ENCODE peak calls at places on chromosomes 2 and 18, in four cellular contexts. B is SK-N-SH, U is K562, A is H1. E is an unnamed sample.

GRCh38 chr2:216698895-216699294 is 3.5 kb upstream of the IGFBP5 start:
- DNase-seq in A (no peak), U (peak), B (peak), E (no peak)

GRCh38 chr2:170276926-170277571 is 99.1 kb downstream of the MYO3B start:
- DNase-seq in U (no peak), A (no peak), B (no peak), E (no peak)

GRCh38 chr2:120454993-120455789 is 109.3 kb downstream of the INHBB start:
- DNase-seq in A (no peak), U (no peak), B (no peak), E (no peak)

GRCh38 chr2:134351899-134352298 is 98.0 kb downstream of the MGAT5 start:
- DNase-seq in A (no peak), U (no peak), B (no peak), E (no peak)

GRCh38 chr2:73112913-73113633 is at the start of gene RAB11FIP5:
- DNase-seq in U (peak), A (no peak), B (peak), E (no peak)

GRCh38 chr18:36446059-36446458 is 148.5 kb downstream of the FHOD3 start:
- DNase-seq in B (peak), A (no peak), U (no peak), E (no peak)

GRCh38 chr2:176173679-176174381 is 14.6 kb upstream of the HOXD1 start:
- DNase-seq in U (no peak), B (no peak), A (no peak), E (no peak)

GRCh38 chr2:230326453-230327417 is at the start of gene SP140L:
- DNase-seq in B (no peak), A (no peak), U (peak), E (peak)

GRCh38 chr18:902179-902718 is 2.4 kb upstream of the ADCYAP1 start:
- DNase-seq in A (no peak), U (no peak), B (no peak), E (no peak)

GRCh38 chr2:174023591-174024523 is 58.7 kb upstream of the SP3 start:
- DNase-seq in B (peak), U (no peak), A (no peak), E (no peak)

GRCh38 chr2:17538844-17539554 is 1.5 kb upstream of the VSNL1 start:
- DNase-seq in B (peak), U (peak), A (no peak), E (no peak)

GRCh38 chr18:66993492-66993891 is 389.6 kb upstream of the CDH19 start:
- DNase-seq in A (no peak), B (no peak), U (no peak), E (no peak)

GRCh38 chr18:6666286-6666685 is 63.2 kb upstream of the ARHGAP28 start:
- DNase-seq in B (peak), U (no peak), A (no peak), E (no peak)

GRCh38 chr2:121810959-121811853 is 55.8 kb downstream of the TSN start:
- DNase-seq in B (peak), A (no peak), U (peak), E (no peak)

GRCh38 chr2:195238366-195238765 is 418.7 kb upstream of the SLC39A10 start:
- DNase-seq in U (no peak), A (no peak), B (no peak), E (no peak)

GRCh38 chr18:10131783-10132381 is 218.1 kb downstream of the VAPA start:
- DNase-seq in U (no peak), B (peak), A (no peak), E (no peak)

GRCh38 chr2:1854747-1855146 is 110.4 kb upstream of the PXDN start:
- DNase-seq in B (peak), A (peak), U (peak), E (no peak)

GRCh38 chr2:100747551-100747950 is 72.4 kb upstream of the NPAS2 start:
- DNase-seq in A (no peak), U (no peak), B (no peak), E (no peak)

GRCh38 chr2:69789129-69789528 is 40.3 kb upstream of the GMCL1 start:
- DNase-seq in A (peak), U (no peak), B (no peak), E (no peak)

GRCh38 chr2:47506024-47506423 is 103.1 kb downstream of the MSH2 start:
- DNase-seq in U (no peak), A (no peak), B (no peak), E (no peak)

GRCh38 chr2:85888745-85889647 is at the start of gene ST3GAL5:
- DNase-seq in U (peak), B (peak), A (peak), E (peak)

GRCh38 chr18:77207540-77207939 is 42.1 kb upstream of the GALR1 start:
- DNase-seq in A (no peak), U (no peak), B (peak), E (no peak)

DNA sequence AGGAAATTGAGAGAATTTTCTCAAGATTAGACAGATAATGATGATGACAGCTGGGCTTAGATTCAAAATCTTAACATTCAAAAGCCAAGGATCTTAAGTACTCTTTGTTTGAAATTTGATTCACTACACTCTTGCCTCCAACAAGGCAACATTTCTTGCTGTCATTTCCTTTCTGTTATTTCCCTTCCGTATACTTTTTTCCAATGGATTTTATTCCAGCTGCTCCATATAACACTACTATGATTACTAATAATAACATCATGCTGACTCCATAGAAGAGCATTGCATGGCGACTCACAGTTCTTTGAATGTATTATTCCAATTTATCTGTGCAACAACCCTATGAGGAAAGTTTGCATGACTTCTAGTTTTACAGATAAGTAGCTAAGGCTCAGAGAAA is 33.9 kb upstream of the CCDC102B start:
- DNase-seq in A (no peak), U (no peak), B (no peak), E (no peak)
- TF ChIP-seq NRF1 in A (no peak), U (no peak), B (no peak), E (no peak)

DNA sequence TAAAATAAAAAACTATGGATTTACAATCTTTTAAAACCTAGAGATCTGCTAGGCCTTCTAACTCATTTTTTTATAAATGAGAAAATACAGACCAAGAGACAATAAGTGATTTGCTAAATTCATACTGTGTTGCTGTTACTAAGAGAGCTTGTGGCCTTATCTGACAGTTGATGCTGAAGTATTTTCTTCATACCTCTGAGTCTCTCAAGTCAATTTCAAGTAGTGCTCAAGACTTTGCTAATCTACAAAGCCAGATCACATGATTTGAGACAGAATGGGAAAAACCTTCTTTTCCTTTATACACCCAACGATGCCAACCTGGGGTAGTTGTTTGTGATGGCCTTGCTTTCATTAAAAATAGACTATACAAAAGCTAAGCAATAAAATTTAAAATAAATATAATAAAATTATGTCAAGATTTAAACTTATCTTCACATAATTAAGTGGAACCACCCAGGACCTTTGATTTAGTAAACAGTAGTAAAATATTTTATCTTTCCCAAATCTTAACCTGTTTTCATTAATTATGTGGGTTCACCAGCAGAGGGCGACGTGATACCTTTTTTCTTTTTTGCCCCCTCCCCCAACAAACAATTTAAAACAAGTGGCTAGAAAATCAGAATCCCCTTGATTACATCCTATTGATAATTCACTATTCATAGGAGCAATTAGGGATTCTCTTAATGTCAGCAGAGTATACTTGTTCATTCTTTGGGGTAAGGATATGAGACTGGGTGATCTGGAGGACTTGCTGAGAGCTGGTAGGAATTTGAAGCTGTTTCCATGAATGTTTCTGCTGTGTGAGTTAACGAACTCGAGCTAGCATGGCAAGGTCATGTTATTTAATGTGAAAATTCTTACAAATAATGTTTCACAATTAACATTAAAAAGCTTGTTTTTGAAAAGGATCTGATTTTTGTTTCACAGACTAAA is 49.6 kb upstream of the SLC5A7 start:
- DNase-seq in U (peak), B (peak), A (no peak), E (no peak)
- TF ChIP-seq NRF1 in U (no peak), B (no peak), A (no peak), E (no peak)

DNA sequence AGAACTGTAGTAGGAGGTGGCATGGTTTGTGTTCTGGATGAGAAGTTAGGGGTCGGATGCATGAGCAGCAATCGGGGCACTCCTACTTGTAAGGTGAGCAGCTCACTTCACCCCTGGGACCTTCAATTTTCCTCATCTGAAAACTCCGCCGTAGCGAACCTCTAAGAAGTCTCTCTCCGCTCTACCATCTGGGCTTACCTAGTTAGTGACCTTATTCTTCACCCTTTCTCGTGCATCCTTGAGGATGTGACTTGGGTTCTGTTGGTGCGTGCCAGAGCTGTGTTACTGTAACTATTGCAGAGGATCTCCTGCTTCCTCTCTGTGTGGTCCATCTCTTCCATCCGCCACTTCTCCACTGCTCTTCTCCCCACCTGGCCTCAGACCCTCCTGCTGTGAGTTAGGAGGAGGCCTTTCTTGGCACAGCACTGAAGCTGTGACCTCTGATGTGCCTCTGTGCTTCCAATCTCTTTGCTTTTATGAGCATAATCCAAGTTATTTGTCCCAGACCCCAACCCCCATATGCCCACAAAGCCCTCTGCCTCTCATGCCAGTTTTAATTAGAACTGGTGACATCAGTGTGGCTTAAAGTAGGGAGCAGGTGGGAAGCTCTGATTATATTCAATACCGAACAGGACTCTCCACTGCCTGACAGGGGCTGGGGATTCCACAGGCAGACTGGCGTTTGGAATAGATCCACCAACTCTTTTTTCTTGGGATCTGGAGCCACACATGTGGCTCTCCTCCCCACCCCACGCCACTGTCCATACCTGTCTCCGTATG is 178.4 kb downstream of the BCL2 start:
- DNase-seq in B (no peak), U (no peak), A (no peak), E (no peak)
- TF ChIP-seq NRF1 in B (no peak), U (no peak), A (no peak), E (no peak)

GRCh38 chr2:16058747-16059358 is 118.5 kb downstream of the MYCN start:
- DNase-seq in A (no peak), B (no peak), U (no peak), E (no peak)

GRCh38 chr2:16053437-16054257 is 113.3 kb downstream of the MYCN start:
- DNase-seq in B (no peak), U (no peak), A (no peak), E (no peak)

GRCh38 chr2:16057661-16058060 is 117.3 kb downstream of the MYCN start:
- DNase-seq in U (no peak), B (no peak), A (no peak), E (no peak)

GRCh38 chr2:16058256-16058655 is 117.9 kb downstream of the MYCN start:
- DNase-seq in A (no peak), U (no peak), B (no peak), E (no peak)

DNA sequence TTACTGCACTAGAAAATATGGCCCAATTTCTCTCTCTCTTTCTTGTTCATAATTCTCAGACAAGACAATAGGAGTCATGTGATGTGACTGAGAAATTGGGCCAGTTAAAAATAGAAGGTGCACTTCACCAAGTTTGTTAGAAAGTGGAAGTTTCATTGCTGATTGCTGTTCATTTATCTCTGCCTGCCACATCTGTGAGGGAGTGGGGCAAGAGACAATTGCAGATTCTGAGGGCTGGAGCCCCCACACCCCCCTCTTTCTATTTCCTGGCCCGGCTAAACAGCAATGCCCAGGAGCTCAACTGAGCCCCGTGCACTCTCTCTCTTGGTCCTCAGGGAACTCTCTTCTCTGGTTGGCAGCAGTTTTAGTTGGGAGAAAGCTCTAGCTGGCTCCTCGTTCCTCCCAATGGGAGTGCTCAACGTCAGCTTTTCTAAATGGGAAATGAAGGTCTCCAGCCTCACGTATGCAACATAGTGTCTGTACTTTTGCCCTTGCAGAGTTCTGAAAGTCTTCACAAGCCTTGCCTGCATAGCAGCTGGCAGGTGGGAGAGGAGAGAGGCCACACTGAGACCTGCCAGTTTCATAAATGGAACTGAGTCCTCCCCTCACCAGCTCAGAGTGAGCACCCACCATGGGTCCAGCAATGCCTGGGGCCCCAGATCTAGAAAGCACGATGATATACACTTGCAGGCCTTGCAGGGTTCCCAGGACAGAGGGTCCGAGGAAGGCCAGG is 115.7 kb downstream of the MYCN start:
- DNase-seq in B (no peak), A (no peak), U (no peak), E (peak)
- TF ChIP-seq NRF1 in B (no peak), A (no peak), U (no peak), E (no peak)

DNA sequence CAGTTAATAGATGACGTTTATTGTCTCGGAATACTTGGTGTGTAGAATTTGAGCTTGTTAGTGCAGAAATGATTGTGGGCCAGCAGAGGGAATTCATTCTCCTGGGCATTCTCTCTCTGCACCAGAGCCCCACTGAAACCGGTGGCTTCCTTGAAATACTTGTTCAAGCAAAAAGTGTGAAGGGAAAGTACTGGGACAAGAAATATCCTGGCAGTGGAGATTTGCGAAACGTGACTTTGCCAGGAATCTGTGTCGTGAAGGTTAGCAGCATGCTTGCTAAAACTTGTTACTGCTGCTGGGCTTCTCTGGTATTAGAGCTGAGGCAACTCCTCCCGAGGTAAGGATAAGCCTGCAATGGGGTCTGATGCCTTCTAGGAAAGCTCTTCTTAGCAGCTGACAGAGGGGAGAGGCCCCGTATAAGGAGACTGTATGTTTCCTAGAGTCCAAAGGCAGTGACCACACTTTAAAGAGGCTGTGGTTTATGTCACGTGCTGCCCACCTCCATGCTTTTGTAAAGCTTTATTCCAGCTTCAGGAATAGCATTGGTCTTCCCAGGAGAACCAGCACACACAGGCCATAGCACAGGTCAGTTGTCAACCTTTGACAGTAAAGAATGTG is 2.1 kb downstream of the ITGA6 start:
- DNase-seq in A (no peak), U (no peak), B (no peak), E (no peak)
- TF ChIP-seq NRF1 in A (no peak), U (no peak), B (no peak), E (no peak)

GRCh38 chr2:240564191-240564570 is 4.0 kb downstream of the DUSP28 start:
- DNase-seq in U (no peak), A (no peak), B (no peak), E (no peak)
- TF ChIP-seq NRF1 in U (no peak), A (no peak), B (no peak), E (no peak)

GRCh38 chr2:83837823-83838222 is 621.3 kb downstream of the SUCLG1 start:
- DNase-seq in A (no peak), U (no peak), B (no peak), E (no peak)

GRCh38 chr2:83844490-83844889 is 614.6 kb downstream of the SUCLG1 start:
- DNase-seq in B (no peak), A (no peak), U (no peak), E (no peak)

DNA sequence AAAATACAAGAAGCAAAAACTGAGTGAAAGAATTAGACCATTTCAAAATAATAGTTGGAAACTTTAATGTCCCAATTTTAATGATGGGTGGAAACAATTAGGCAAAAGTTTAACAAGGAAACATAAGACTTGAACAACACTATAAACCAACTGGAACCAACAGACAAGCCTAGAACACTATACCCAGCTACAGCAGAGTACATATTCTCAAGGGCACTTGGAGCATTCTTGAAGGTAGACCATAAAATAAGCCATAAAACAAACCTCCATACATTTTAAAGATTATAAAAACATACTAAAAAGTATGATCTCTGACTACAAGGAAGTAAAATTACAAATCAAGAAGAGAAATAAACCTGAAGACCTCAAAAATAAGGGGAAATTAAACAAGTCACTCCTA is 616.7 kb downstream of the SUCLG1 start:
- DNase-seq in U (no peak), A (no peak), B (no peak), E (no peak)
- TF ChIP-seq NRF1 in U (no peak), A (no peak), B (no peak), E (no peak)

E was measured in GM12878.